ENCODE peak calls at places on chromosomes 1 and 21, in six cellular contexts. G is left ventricle myocardium inferior, S is DND-41, V is IMR-90, L is keratinocyte, O is HAP-1. F is an unnamed sample. For H3K4me1, the result is how much of the 10 kb centered on the place peaks cover.

GRCh38 chr21:44653656-44654575 is 543 bp downstream of the KRTAP12-4 start:
- DNase-seq in S (no peak), O (no peak), L (no peak), V (no peak), G (no peak), F (peak)

GRCh38 chr21:39087238-39087975 is 95.8 kb downstream of the PSMG1 start:
- DNase-seq in S (no peak), G (peak), L (no peak), O (no peak), V (no peak), F (no peak)

GRCh38 chr1:193260056-193260750 is 73.8 kb upstream of the B3GALT2 start:
- DNase-seq in G (no peak), L (no peak), S (no peak), O (no peak), V (peak), F (no peak)

GRCh38 chr1:224183591-224184312 is 712 bp downstream of the DEGS1 start:
- DNase-seq in S (peak), V (peak), G (peak), O (peak), L (no peak), F (peak)

GRCh38 chr21:32463889-32464300 is 51.4 kb downstream of the EVA1C start:
- DNase-seq in L (no peak), G (no peak), O (no peak), S (no peak), V (peak), F (no peak)

GRCh38 chr1:51237313-51237700 is 1.2 kb downstream of the RNF11 start:
- DNase-seq in V (no peak), L (no peak), G (no peak), S (no peak), O (no peak), F (no peak)

GRCh38 chr1:247337250-247337746 is 5.6 kb upstream of the ZNF496 start:
- DNase-seq in S (no peak), O (no peak), G (no peak), V (peak), L (no peak), F (no peak)

GRCh38 chr1:113938192-113938591 is 9.1 kb downstream of the HIPK1 start:
- DNase-seq in G (no peak), V (no peak), L (no peak), O (no peak), S (no peak), F (no peak)

GRCh38 chr1:181986907-181987305 is 74.6 kb downstream of the ZNF648 start:
- DNase-seq in O (no peak), L (no peak), S (no peak), V (no peak), G (no peak), F (no peak)

GRCh38 chr1:90106271-90106670 is 111.4 kb downstream of the ZNF326 start:
- DNase-seq in O (no peak), V (no peak), S (no peak), G (no peak), L (no peak), F (no peak)

GRCh38 chr1:52238474-52238873 is 96.6 kb downstream of the ZFYVE9 start:
- DNase-seq in V (peak), S (no peak), O (no peak), G (no peak), L (peak), F (no peak)

GRCh38 chr1:155078496-155079209 is at the start of gene EFNA3:
- DNase-seq in O (peak), L (no peak), S (peak), V (peak), G (peak), F (peak)

GRCh38 chr1:20603473-20604464 is 14.9 kb downstream of the CDA start:
- DNase-seq in O (no peak), L (peak), V (peak), S (no peak), G (no peak), F (no peak)

GRCh38 chr1:9269078-9269501 is 23.6 kb upstream of the SPSB1 start:
- DNase-seq in G (no peak), O (no peak), V (no peak), S (no peak), L (no peak), F (no peak)

GRCh38 chr1:30744060-30744756 is 13.4 kb downstream of the LAPTM5 start:
- DNase-seq in G (no peak), L (no peak), V (peak), S (peak), O (no peak), F (peak)

GRCh38 chr1:975896-976683 is 5.8 kb downstream of the PERM1 start:
- DNase-seq in L (no peak), G (no peak), S (peak), V (peak), O (peak), F (peak)

GRCh38 chr1:63497577-63497976 is 25.4 kb downstream of the ITGB3BP start:
- DNase-seq in L (no peak), V (no peak), S (no peak), G (no peak), O (no peak), F (no peak)

GRCh38 chr1:24089743-24090555 is 22.0 kb downstream of the MYOM3 start:
- DNase-seq in L (no peak), O (no peak), V (no peak), G (peak), S (no peak), F (no peak)

GRCh38 chr21:20996421-20997307 is 1.5 kb upstream of the NCAM2 start:
- DNase-seq in G (no peak), O (no peak), S (no peak), V (peak), L (no peak), F (no peak)

GRCh38 chr1:11473635-11474034 is 5.3 kb upstream of the DISP3 start:
- DNase-seq in O (peak), V (peak), S (peak), L (no peak), G (no peak), F (peak)

GRCh38 chr1:39250460-39251240 is 46.2 kb downstream of the MACF1 start:
- DNase-seq in V (peak), L (no peak), S (no peak), G (no peak), O (no peak), F (no peak)

GRCh38 chr1:6317101-6317760 is 56.3 kb upstream of the GPR153 start:
- DNase-seq in G (no peak), O (no peak), S (no peak), L (no peak), V (peak), F (no peak)

GRCh38 chr1:168136709-168137514 is at the start of gene GPR161:
- DNase-seq in L (no peak), S (peak), V (peak), O (peak), G (peak), F (peak)

GRCh38 chr1:226690460-226690982 is 48.6 kb downstream of the ITPKB start:
- DNase-seq in L (no peak), V (peak), S (no peak), G (no peak), O (no peak), F (peak)

GRCh38 chr1:183873642-183874041 is 68.7 kb downstream of the RGL1 start:
- DNase-seq in S (peak), G (no peak), V (no peak), O (no peak), L (no peak), F (peak)

GRCh38 chr21:31157756-31158155 is 119.5 kb upstream of the KRTAP19-8 start:
- DNase-seq in L (no peak), G (no peak), S (no peak), V (no peak), O (no peak), F (no peak)

GRCh38 chr1:200231787-200232222 is 178.0 kb downstream of the ZNF281 start:
- DNase-seq in O (no peak), L (no peak), V (peak), G (no peak), S (no peak), F (no peak)

GRCh38 chr1:111596499-111596898 is 23.1 kb upstream of the RAP1A start:
- DNase-seq in G (no peak), S (no peak), V (no peak), L (no peak), O (no peak), F (peak)

GRCh38 chr1:98692482-98692881 is 31.0 kb downstream of the SNX7 start:
- DNase-seq in G (no peak), V (no peak), L (no peak), S (no peak), O (no peak), F (no peak)

GRCh38 chr1:184672013-184672726 is 82.5 kb downstream of the EDEM3 start:
- DNase-seq in G (no peak), V (no peak), S (no peak), O (no peak), L (no peak), F (no peak)

GRCh38 chr1:228020686-228021525 is 14.1 kb downstream of the WNT3A start:
- DNase-seq in O (no peak), G (no peak), S (no peak), V (no peak), L (no peak), F (no peak)

GRCh38 chr21:46096997-46097825 is 701 bp upstream of the COL6A2 start:
- DNase-seq in L (no peak), G (no peak), S (no peak), O (peak), V (no peak), F (no peak)

GRCh38 chr1:150562384-150563339 is 13.5 kb downstream of the ADAMTSL4 start:
- DNase-seq in O (peak), S (peak), V (no peak), G (no peak), L (no peak), F (peak)

GRCh38 chr1:29569971-29570634 is 333.8 kb downstream of the PTPRU start:
- DNase-seq in V (peak), L (peak), O (no peak), S (no peak), G (no peak), F (no peak)

GRCh38 chr1:92291372-92291999 is 7.3 kb downstream of the GLMN start:
- DNase-seq in V (peak), O (peak), G (no peak), L (no peak), S (no peak), F (peak)

GRCh38 chr1:183264132-183264531 is 78.1 kb downstream of the LAMC2 start:
- DNase-seq in O (no peak), V (no peak), G (no peak), S (no peak), L (no peak), F (no peak)

GRCh38 chr1:151542710-151543129 is 2.6 kb downstream of the TUFT1 start:
- DNase-seq in L (peak), S (no peak), G (no peak), V (peak), O (peak), F (no peak)

GRCh38 chr1:26582836-26583460 is 53.4 kb downstream of the RPS6KA1 start:
- DNase-seq in S (no peak), O (no peak), L (no peak), V (peak), G (no peak), F (no peak)

GRCh38 chr1:203517426-203517974 is 23.5 kb downstream of the OPTC start:
- DNase-seq in S (no peak), O (peak), L (no peak), V (no peak), G (no peak), F (no peak)
- H3K4me1 ChIP-seq in S (under half), O (under half), L (half or more), V (under half), G (under half), F (under half)

GRCh38 chr1:213180833-213181232 is 129.8 kb downstream of the RPS6KC1 start:
- DNase-seq in G (no peak), O (no peak), S (no peak), L (no peak), V (no peak), F (no peak)
- H3K4me3 ChIP-seq in G (no peak), O (no peak), S (no peak), L (no peak), V (no peak), F (no peak)

DNA sequence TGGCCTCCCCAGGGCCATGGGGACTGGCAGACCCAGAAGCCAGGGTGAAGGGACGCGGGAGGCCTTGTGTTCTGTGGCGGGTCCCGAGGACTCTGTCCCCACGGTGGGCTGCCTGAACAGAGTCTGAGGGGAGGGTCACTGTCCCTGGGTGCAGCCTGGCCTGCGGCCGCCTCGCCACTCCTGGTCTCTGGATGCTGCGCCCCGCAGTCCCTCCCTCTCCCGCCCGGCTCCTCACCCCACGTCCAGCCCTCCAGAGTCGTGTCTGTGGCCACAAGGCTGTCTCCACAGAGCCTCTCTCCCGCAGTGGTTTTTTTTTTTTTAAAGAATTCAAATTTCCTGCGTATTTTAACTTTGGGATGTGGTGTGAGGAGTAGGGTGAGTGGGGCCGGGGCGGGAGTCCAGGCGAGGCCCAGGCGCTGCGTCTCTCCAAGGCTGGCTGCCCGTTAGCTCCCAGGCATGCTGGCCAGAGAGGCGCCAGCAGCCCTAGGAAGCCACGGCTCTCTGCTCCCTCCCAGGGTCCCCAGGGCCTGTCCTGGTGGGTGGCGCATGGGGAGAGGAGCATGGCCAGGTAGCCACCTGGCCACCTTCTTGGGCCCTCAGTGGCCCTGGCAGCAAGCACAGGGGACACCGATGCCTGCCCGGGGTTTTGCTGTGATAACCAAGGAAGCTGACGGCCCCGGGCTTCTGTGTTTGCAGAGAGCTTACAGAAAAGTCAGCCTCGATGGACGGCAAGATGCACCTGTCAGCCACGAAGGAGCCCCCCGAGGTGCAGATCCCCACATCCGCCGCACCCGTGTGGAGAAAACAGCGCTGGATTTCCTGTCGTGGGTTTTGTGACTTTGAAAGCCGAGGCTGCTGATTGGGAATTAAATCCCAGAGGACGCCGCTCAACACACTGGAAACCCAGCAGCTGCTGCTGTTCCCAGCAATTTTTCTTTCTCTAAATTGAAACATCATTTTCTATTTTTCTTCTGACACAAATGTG is 72.8 kb downstream of the MORN1 start:
- DNase-seq in O (no peak), S (peak), G (no peak), V (no peak), L (no peak), F (no peak)
- H3K4me1 ChIP-seq in O (under half), S (half or more), G (half or more), V (under half), L (under half), F (under half)

GRCh38 chr1:4017636-4018365 is 117.7 kb upstream of the C1orf174 start:
- DNase-seq in O (no peak), S (no peak), G (no peak), L (no peak), V (no peak), F (no peak)

GRCh38 chr1:4018721-4019521 is 118.8 kb upstream of the C1orf174 start:
- DNase-seq in S (no peak), L (no peak), G (no peak), V (no peak), O (no peak), F (no peak)

GRCh38 chr1:4019606-4020331 is 119.7 kb upstream of the C1orf174 start:
- DNase-seq in S (no peak), V (no peak), G (no peak), L (no peak), O (no peak), F (no peak)

GRCh38 chr1:4020411-4020810 is 120.3 kb upstream of the C1orf174 start:
- DNase-seq in O (no peak), S (no peak), L (no peak), V (no peak), G (no peak), F (no peak)

DNA sequence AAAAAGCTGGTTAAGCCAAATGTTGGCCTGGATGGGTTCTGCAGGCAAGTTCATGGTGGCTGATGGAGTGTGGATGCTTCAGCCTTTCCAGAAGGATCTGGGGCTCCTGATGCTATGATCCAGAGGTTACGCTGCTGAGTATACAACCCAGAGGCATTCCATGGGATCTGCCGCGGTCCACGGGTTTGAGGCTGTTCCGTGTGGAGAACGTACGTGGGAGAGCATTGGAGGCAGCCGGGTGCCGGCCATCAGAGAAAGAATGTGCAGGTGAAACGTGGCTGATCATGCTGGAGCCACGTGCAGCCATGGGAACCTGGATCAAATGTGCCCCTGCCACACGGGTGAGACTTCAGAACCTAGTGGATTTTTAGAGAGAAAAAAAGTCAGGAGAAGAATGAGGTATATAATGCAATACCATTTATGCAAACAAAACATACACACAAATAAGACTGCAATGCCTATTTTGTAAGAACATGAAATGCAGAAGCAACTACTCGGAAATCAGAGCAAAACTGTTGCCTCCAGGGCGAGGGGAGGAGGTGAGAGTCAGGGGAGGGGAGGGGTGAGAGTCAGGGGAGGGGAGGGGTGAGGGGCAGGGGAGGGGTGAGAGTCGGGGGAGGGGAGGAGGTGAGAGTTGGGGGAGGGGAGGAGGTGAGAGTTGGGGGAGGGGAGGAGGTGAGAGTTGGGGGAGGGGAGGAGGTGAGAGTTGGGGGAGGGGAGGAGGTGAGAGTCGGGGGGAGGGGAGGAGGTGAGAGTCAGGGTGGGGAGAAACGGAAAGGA is 116.5 kb upstream of the C1orf174 start:
- DNase-seq in O (no peak), V (no peak), G (no peak), L (no peak), S (no peak), F (no peak)
- H3K4me3 ChIP-seq in O (no peak), V (no peak), G (no peak), L (no peak), S (no peak), F (no peak)

GRCh38 chr1:109530457-109531204 is 9.0 kb upstream of the GPR61 start:
- DNase-seq in G (no peak), O (no peak), V (no peak), L (no peak), S (no peak), F (no peak)

GRCh38 chr1:109531205-109531779 is 8.4 kb upstream of the GPR61 start:
- DNase-seq in G (no peak), O (no peak), S (no peak), L (no peak), V (no peak), F (no peak)

GRCh38 chr1:109531826-109532364 is 7.8 kb upstream of the GPR61 start:
- DNase-seq in L (no peak), G (no peak), V (no peak), O (no peak), S (no peak), F (no peak)

GRCh38 chr1:109534307-109534858 is 5.3 kb upstream of the GPR61 start:
- DNase-seq in O (no peak), G (no peak), L (no peak), S (no peak), V (no peak), F (no peak)

DNA sequence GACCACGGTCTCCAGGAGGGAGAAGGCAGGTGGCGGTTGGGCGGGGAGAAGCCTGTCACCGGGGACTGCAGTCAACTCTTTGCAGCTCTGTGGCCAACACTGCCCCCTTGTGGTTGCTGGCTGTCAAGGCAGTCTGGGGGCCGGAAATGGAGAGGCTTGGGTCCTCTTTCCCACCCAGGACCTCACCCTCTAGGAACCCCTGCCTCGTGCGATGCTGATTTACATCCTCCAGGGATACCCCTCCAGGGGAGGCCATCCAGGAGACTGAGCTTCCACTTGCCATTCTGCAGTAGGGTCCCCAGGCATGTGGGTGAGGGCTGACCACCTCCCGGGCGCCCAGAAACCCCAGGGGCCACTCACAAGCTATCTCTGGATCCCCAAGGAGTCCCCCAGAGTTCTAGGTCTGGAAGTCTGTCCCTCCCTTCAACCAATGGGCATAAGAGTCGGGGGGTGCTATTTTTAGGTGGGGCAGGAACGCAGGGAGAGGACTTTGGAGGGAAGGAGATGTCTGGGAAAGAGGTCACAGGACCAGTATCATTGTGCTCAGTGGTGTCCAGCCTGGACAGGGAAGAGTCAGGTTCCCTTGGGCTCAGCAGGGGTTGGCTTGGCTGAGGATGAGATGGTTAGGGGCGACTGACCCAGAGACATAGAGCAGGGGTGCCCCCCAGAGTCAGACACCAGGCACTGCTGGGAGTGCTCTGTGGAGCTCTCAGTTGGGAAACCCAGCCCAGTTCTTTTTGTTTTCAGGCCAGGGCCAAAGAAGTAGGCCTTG is 7.1 kb upstream of the GPR61 start:
- DNase-seq in G (peak), L (peak), S (peak), O (peak), V (peak), F (peak)
- H3K4me1 ChIP-seq in G (half or more), L (under half), S (under half), O (under half), V (under half), F (under half)

GRCh38 chr1:101713760-101714159 is 283.0 kb downstream of the OLFM3 start:
- DNase-seq in S (no peak), G (no peak), L (no peak), V (no peak), O (peak), F (no peak)
- H3K4me3 ChIP-seq in S (no peak), G (no peak), L (no peak), V (no peak), O (no peak), F (no peak)

F was measured in CD4-positive, alpha-beta memory T cell.